ENCODE peak calls at places on chromosomes 1 and 21, in ten cellular contexts. One of them, this sample, is unnamed. For H3K36me3, the result is how much of the 10 kb centered on the place peaks cover.

GRCh38 chr1:240058049-240058448 is 33.6 kb upstream of the FMN2 start:
- DNase-seq in fibroblast of lung: no peak
- DNase-seq in HepG2: no peak
- DNase-seq in MM.1S: no peak
- DNase-seq in GM23248: no peak
- DNase-seq in GM23338: no peak
- DNase-seq in K562: no peak
- DNase-seq in HCT116: no peak
- DNase-seq in PC-3: no peak
- DNase-seq in astrocyte: no peak
- DNase-seq in this sample: no peak

GRCh38 chr1:7042322-7043231 is 257.3 kb downstream of the CAMTA1 start:
- DNase-seq in fibroblast of lung: peak
- DNase-seq in HepG2: peak
- DNase-seq in MM.1S: peak
- DNase-seq in GM23248: peak
- DNase-seq in GM23338: peak
- DNase-seq in K562: peak
- DNase-seq in HCT116: peak
- DNase-seq in PC-3: peak
- DNase-seq in astrocyte: peak
- DNase-seq in this sample: peak

GRCh38 chr1:201020040-201020591 is 3.4 kb downstream of the KIF21B start:
- DNase-seq in fibroblast of lung: no peak
- DNase-seq in HepG2: peak
- DNase-seq in MM.1S: peak
- DNase-seq in GM23248: no peak
- DNase-seq in GM23338: peak
- DNase-seq in K562: no peak
- DNase-seq in HCT116: no peak
- DNase-seq in PC-3: no peak
- DNase-seq in astrocyte: no peak
- DNase-seq in this sample: no peak

GRCh38 chr1:210448293-210448892 is 119.7 kb downstream of the HHAT start:
- DNase-seq in fibroblast of lung: peak
- DNase-seq in HepG2: peak
- DNase-seq in MM.1S: peak
- DNase-seq in GM23248: peak
- DNase-seq in GM23338: peak
- DNase-seq in K562: peak
- DNase-seq in HCT116: peak
- DNase-seq in PC-3: peak
- DNase-seq in astrocyte: peak
- DNase-seq in this sample: peak

GRCh38 chr21:44294391-44295162 is 5.3 kb upstream of the PFKL start:
- DNase-seq in fibroblast of lung: no peak
- DNase-seq in HepG2: no peak
- DNase-seq in MM.1S: no peak
- DNase-seq in GM23248: peak
- DNase-seq in GM23338: no peak
- DNase-seq in K562: no peak
- DNase-seq in HCT116: no peak
- DNase-seq in PC-3: no peak
- DNase-seq in astrocyte: no peak
- DNase-seq in this sample: no peak

GRCh38 chr1:7366286-7366954 is 404.7 kb upstream of the VAMP3 start:
- DNase-seq in fibroblast of lung: no peak
- DNase-seq in HepG2: no peak
- DNase-seq in MM.1S: no peak
- DNase-seq in GM23248: no peak
- DNase-seq in GM23338: no peak
- DNase-seq in K562: no peak
- DNase-seq in HCT116: no peak
- DNase-seq in PC-3: no peak
- DNase-seq in astrocyte: no peak
- DNase-seq in this sample: no peak

GRCh38 chr1:224067621-224068457 is 46.1 kb upstream of the FBXO28 start:
- DNase-seq in fibroblast of lung: peak
- DNase-seq in HepG2: no peak
- DNase-seq in MM.1S: no peak
- DNase-seq in GM23248: peak
- DNase-seq in GM23338: no peak
- DNase-seq in K562: no peak
- DNase-seq in HCT116: no peak
- DNase-seq in PC-3: peak
- DNase-seq in astrocyte: peak
- DNase-seq in this sample: no peak

GRCh38 chr1:115893545-115893944 is 52.6 kb upstream of the NHLH2 start:
- DNase-seq in fibroblast of lung: no peak
- DNase-seq in HepG2: no peak
- DNase-seq in MM.1S: no peak
- DNase-seq in GM23248: no peak
- DNase-seq in GM23338: no peak
- DNase-seq in K562: no peak
- DNase-seq in HCT116: no peak
- DNase-seq in PC-3: no peak
- DNase-seq in astrocyte: no peak
- DNase-seq in this sample: no peak

GRCh38 chr1:39105061-39105840 is 79.1 kb downstream of the NDUFS5 start:
- DNase-seq in fibroblast of lung: peak
- DNase-seq in HepG2: no peak
- DNase-seq in MM.1S: peak
- DNase-seq in GM23248: peak
- DNase-seq in GM23338: peak
- DNase-seq in K562: peak
- DNase-seq in HCT116: no peak
- DNase-seq in PC-3: peak
- DNase-seq in astrocyte: no peak
- DNase-seq in this sample: peak

GRCh38 chr1:225465793-225466517 is 38.1 kb upstream of the LBR start:
- DNase-seq in fibroblast of lung: no peak
- DNase-seq in HepG2: no peak
- DNase-seq in MM.1S: no peak
- DNase-seq in GM23248: no peak
- DNase-seq in GM23338: no peak
- DNase-seq in K562: no peak
- DNase-seq in HCT116: no peak
- DNase-seq in PC-3: no peak
- DNase-seq in astrocyte: no peak
- DNase-seq in this sample: no peak

GRCh38 chr1:23478896-23479790 is 4.8 kb downstream of the ASAP3 start:
- DNase-seq in fibroblast of lung: peak
- DNase-seq in HepG2: peak
- DNase-seq in MM.1S: no peak
- DNase-seq in GM23248: peak
- DNase-seq in GM23338: no peak
- DNase-seq in K562: peak
- DNase-seq in HCT116: no peak
- DNase-seq in PC-3: peak
- DNase-seq in astrocyte: peak
- DNase-seq in this sample: peak

GRCh38 chr1:202615501-202616354 is 94.5 kb downstream of the SYT2 start:
- DNase-seq in fibroblast of lung: peak
- DNase-seq in HepG2: no peak
- DNase-seq in MM.1S: peak
- DNase-seq in GM23248: peak
- DNase-seq in GM23338: no peak
- DNase-seq in K562: no peak
- DNase-seq in HCT116: no peak
- DNase-seq in PC-3: peak
- DNase-seq in astrocyte: peak
- DNase-seq in this sample: no peak

GRCh38 chr1:13871916-13872315 is 171.9 kb downstream of the PRDM2 start:
- DNase-seq in fibroblast of lung: no peak
- DNase-seq in HepG2: no peak
- DNase-seq in MM.1S: no peak
- DNase-seq in GM23248: no peak
- DNase-seq in GM23338: no peak
- DNase-seq in K562: no peak
- DNase-seq in HCT116: no peak
- DNase-seq in PC-3: no peak
- DNase-seq in astrocyte: no peak
- DNase-seq in this sample: no peak

GRCh38 chr1:118381197-118381596 is 196.2 kb upstream of the SPAG17 start:
- DNase-seq in fibroblast of lung: no peak
- DNase-seq in HepG2: no peak
- DNase-seq in MM.1S: no peak
- DNase-seq in GM23248: no peak
- DNase-seq in GM23338: no peak
- DNase-seq in K562: no peak
- DNase-seq in HCT116: no peak
- DNase-seq in PC-3: no peak
- DNase-seq in astrocyte: no peak
- DNase-seq in this sample: no peak

GRCh38 chr1:51313961-51314777 is 16.2 kb downstream of the TTC39A start:
- DNase-seq in fibroblast of lung: peak
- DNase-seq in HepG2: no peak
- DNase-seq in MM.1S: no peak
- DNase-seq in GM23248: peak
- DNase-seq in GM23338: no peak
- DNase-seq in K562: no peak
- DNase-seq in HCT116: no peak
- DNase-seq in PC-3: peak
- DNase-seq in astrocyte: peak
- DNase-seq in this sample: peak

GRCh38 chr1:223776075-223776814 is 63.9 kb downstream of the CAPN2 start:
- DNase-seq in fibroblast of lung: peak
- DNase-seq in HepG2: no peak
- DNase-seq in MM.1S: no peak
- DNase-seq in GM23248: peak
- DNase-seq in GM23338: no peak
- DNase-seq in K562: no peak
- DNase-seq in HCT116: peak
- DNase-seq in PC-3: peak
- DNase-seq in astrocyte: peak
- DNase-seq in this sample: peak

GRCh38 chr1:47616906-47617305 is 179.1 kb downstream of the FOXD2 start:
- DNase-seq in fibroblast of lung: no peak
- DNase-seq in HepG2: no peak
- DNase-seq in MM.1S: no peak
- DNase-seq in GM23248: no peak
- DNase-seq in GM23338: no peak
- DNase-seq in K562: no peak
- DNase-seq in HCT116: no peak
- DNase-seq in PC-3: no peak
- DNase-seq in astrocyte: no peak
- DNase-seq in this sample: no peak

GRCh38 chr1:15830284-15830657 is 17.2 kb upstream of the SPEN start:
- DNase-seq in fibroblast of lung: no peak
- DNase-seq in HepG2: no peak
- DNase-seq in MM.1S: no peak
- DNase-seq in GM23248: no peak
- DNase-seq in GM23338: peak
- DNase-seq in K562: no peak
- DNase-seq in HCT116: no peak
- DNase-seq in PC-3: no peak
- DNase-seq in astrocyte: no peak
- DNase-seq in this sample: no peak
- H3K27ac ChIP-seq in fibroblast of lung: no peak
- H3K27ac ChIP-seq in HepG2: no peak
- H3K27ac ChIP-seq in MM.1S: no peak
- H3K27ac ChIP-seq in GM23248: no peak
- H3K27ac ChIP-seq in GM23338: no peak
- H3K27ac ChIP-seq in K562: no peak
- H3K27ac ChIP-seq in HCT116: no peak
- H3K27ac ChIP-seq in PC-3: no peak
- H3K27ac ChIP-seq in astrocyte: no peak
- H3K27ac ChIP-seq in this sample: no peak

GRCh38 chr1:89607156-89607555 is 25.8 kb upstream of the LRRC8C start:
- DNase-seq in fibroblast of lung: no peak
- DNase-seq in HepG2: no peak
- DNase-seq in MM.1S: no peak
- DNase-seq in GM23248: no peak
- DNase-seq in GM23338: no peak
- DNase-seq in K562: no peak
- DNase-seq in HCT116: no peak
- DNase-seq in PC-3: no peak
- DNase-seq in astrocyte: no peak
- DNase-seq in this sample: no peak

GRCh38 chr1:89605692-89606091 is 27.2 kb upstream of the LRRC8C start:
- DNase-seq in fibroblast of lung: peak
- DNase-seq in HepG2: peak
- DNase-seq in MM.1S: no peak
- DNase-seq in GM23248: peak
- DNase-seq in GM23338: no peak
- DNase-seq in K562: no peak
- DNase-seq in HCT116: peak
- DNase-seq in PC-3: peak
- DNase-seq in astrocyte: peak
- DNase-seq in this sample: no peak

GRCh38 chr1:89604414-89604735 is 28.5 kb upstream of the LRRC8C start:
- DNase-seq in fibroblast of lung: no peak
- DNase-seq in HepG2: no peak
- DNase-seq in MM.1S: no peak
- DNase-seq in GM23248: peak
- DNase-seq in GM23338: no peak
- DNase-seq in K562: no peak
- DNase-seq in HCT116: no peak
- DNase-seq in PC-3: peak
- DNase-seq in astrocyte: no peak
- DNase-seq in this sample: no peak

GRCh38 chr1:89607888-89608626 is 24.9 kb upstream of the LRRC8C start:
- DNase-seq in fibroblast of lung: peak
- DNase-seq in HepG2: no peak
- DNase-seq in MM.1S: no peak
- DNase-seq in GM23248: peak
- DNase-seq in GM23338: no peak
- DNase-seq in K562: no peak
- DNase-seq in HCT116: no peak
- DNase-seq in PC-3: no peak
- DNase-seq in astrocyte: peak
- DNase-seq in this sample: no peak

GRCh38 chr1:89606227-89606945 is 26.5 kb upstream of the LRRC8C start:
- DNase-seq in fibroblast of lung: no peak
- DNase-seq in HepG2: no peak
- DNase-seq in MM.1S: no peak
- DNase-seq in GM23248: no peak
- DNase-seq in GM23338: no peak
- DNase-seq in K562: no peak
- DNase-seq in HCT116: no peak
- DNase-seq in PC-3: no peak
- DNase-seq in astrocyte: no peak
- DNase-seq in this sample: no peak
- TF ChIP-seq EZH2 in fibroblast of lung: no peak
- TF ChIP-seq EZH2 in HepG2: no peak
- TF ChIP-seq EZH2 in MM.1S: no peak
- TF ChIP-seq EZH2 in GM23248: no peak
- TF ChIP-seq EZH2 in GM23338: no peak
- TF ChIP-seq EZH2 in K562: no peak
- TF ChIP-seq EZH2 in HCT116: no peak
- TF ChIP-seq EZH2 in PC-3: no peak
- TF ChIP-seq EZH2 in astrocyte: no peak
- TF ChIP-seq EZH2 in this sample: no peak

GRCh38 chr21:33797565-33797964 is 118.0 kb downstream of the ATP5PO start:
- DNase-seq in fibroblast of lung: no peak
- DNase-seq in HepG2: no peak
- DNase-seq in MM.1S: no peak
- DNase-seq in GM23248: no peak
- DNase-seq in GM23338: no peak
- DNase-seq in K562: no peak
- DNase-seq in HCT116: no peak
- DNase-seq in PC-3: no peak
- DNase-seq in astrocyte: no peak
- DNase-seq in this sample: no peak
- H3K36me3 ChIP-seq in fibroblast of lung: under half
- H3K36me3 ChIP-seq in HepG2: under half
- H3K36me3 ChIP-seq in MM.1S: under half
- H3K36me3 ChIP-seq in GM23248: under half
- H3K36me3 ChIP-seq in GM23338: under half
- H3K36me3 ChIP-seq in K562: under half
- H3K36me3 ChIP-seq in HCT116: under half
- H3K36me3 ChIP-seq in PC-3: under half
- H3K36me3 ChIP-seq in astrocyte: under half
- H3K36me3 ChIP-seq in this sample: under half

GRCh38 chr1:198259336-198260109 is 102.7 kb downstream of the NEK7 start:
- DNase-seq in fibroblast of lung: peak
- DNase-seq in HepG2: no peak
- DNase-seq in MM.1S: no peak
- DNase-seq in GM23248: peak
- DNase-seq in GM23338: no peak
- DNase-seq in K562: no peak
- DNase-seq in HCT116: no peak
- DNase-seq in PC-3: peak
- DNase-seq in astrocyte: no peak
- DNase-seq in this sample: no peak
- H3K27ac ChIP-seq in fibroblast of lung: peak
- H3K27ac ChIP-seq in HepG2: no peak
- H3K27ac ChIP-seq in MM.1S: no peak
- H3K27ac ChIP-seq in GM23248: peak
- H3K27ac ChIP-seq in GM23338: no peak
- H3K27ac ChIP-seq in K562: no peak
- H3K27ac ChIP-seq in HCT116: no peak
- H3K27ac ChIP-seq in PC-3: peak
- H3K27ac ChIP-seq in astrocyte: peak
- H3K27ac ChIP-seq in this sample: no peak